ENCODE peak calls at places on chromosomes 7 and 10, in ten cellular contexts. J is dorsolateral prefrontal cortex, W is fibroblast of pulmonary artery, P is bronchial epithelial cell, S is tibial artery, G is progenitor cell of endocrine pancreas, H is H9, B is lung, O is endothelial cell of umbilical vein, M is fibroblast of mammary gland. T is an unnamed sample.

GRCh38 chr10:129459762-129460539 is 7.1 kb upstream of the MGMT start:
- DNase-seq in J (no peak), W (no peak), P (peak; percentile 8), S (no peak), G (no peak), H (no peak), B (no peak), O (no peak), M (no peak), T (no peak)

GRCh38 chr10:74035324-74035723 is 37.4 kb downstream of the VCL start:
- DNase-seq in J (no peak), W (no peak), P (no peak), S (no peak), G (no peak), H (no peak), B (no peak), O (peak; percentile 51), M (no peak), T (no peak)

GRCh38 chr7:135083005-135083404 is 64.9 kb upstream of the TMEM140 start:
- DNase-seq in J (no peak), W (no peak), P (no peak), S (no peak), G (no peak), H (no peak), B (no peak), O (no peak), M (no peak), T (no peak)

GRCh38 chr7:133705596-133705995 is 421.5 kb upstream of the LRGUK start:
- DNase-seq in J (no peak), W (peak; percentile 82), P (peak; percentile 96), S (no peak), G (no peak), H (no peak), B (no peak), O (no peak), M (peak; percentile 79), T (no peak)

GRCh38 chr10:124888262-124888661 is 53.7 kb upstream of the ZRANB1 start:
- DNase-seq in J (no peak), W (no peak), P (no peak), S (no peak), G (no peak), H (no peak), B (no peak), O (no peak), M (no peak), T (no peak)

GRCh38 chr10:32346551-32347362 is at the start of gene EPC1:
- DNase-seq in J (peak; percentile 89), W (peak; percentile 92), P (peak; percentile 70), S (peak; percentile 82), G (peak; percentile 71), H (peak; percentile 73), B (peak; percentile 87), O (peak; percentile 88), M (peak; percentile 85), T (peak; percentile 67)

GRCh38 chr10:110429301-110429700 is 68.4 kb upstream of the DUSP5 start:
- DNase-seq in J (no peak), W (no peak), P (no peak), S (no peak), G (no peak), H (no peak), B (no peak), O (no peak), M (peak; percentile 62), T (no peak)

GRCh38 chr10:34906021-34906965 is 91.2 kb upstream of the PARD3 start:
- DNase-seq in J (no peak), W (no peak), P (peak; percentile 95), S (peak; percentile 40), G (no peak), H (peak; percentile 74), B (peak; percentile 63), O (no peak), M (no peak), T (peak; percentile 42)

GRCh38 chr10:110326351-110327032 is 21.8 kb upstream of the SMNDC1 start:
- DNase-seq in J (no peak), W (peak; percentile 55), P (peak; percentile 67), S (no peak), G (no peak), H (no peak), B (no peak), O (peak; percentile 37), M (peak; percentile 95), T (no peak)

GRCh38 chr10:56178210-56178609 is 182.8 kb downstream of the ZWINT start:
- DNase-seq in J (no peak), W (no peak), P (peak; percentile 0), S (no peak), G (no peak), H (no peak), B (no peak), O (no peak), M (no peak), T (no peak)

GRCh38 chr10:69730251-69731156 is 71.2 kb upstream of the COL13A1 start:
- DNase-seq in J (no peak), W (peak; percentile 35), P (peak; percentile 57), S (no peak), G (no peak), H (no peak), B (peak; percentile 58), O (no peak), M (peak; percentile 8), T (no peak)

GRCh38 chr7:133973710-133974109 is 153.4 kb upstream of the LRGUK start:
- DNase-seq in J (no peak), W (no peak), P (no peak), S (no peak), G (no peak), H (no peak), B (no peak), O (no peak), M (no peak), T (no peak)

DNA sequence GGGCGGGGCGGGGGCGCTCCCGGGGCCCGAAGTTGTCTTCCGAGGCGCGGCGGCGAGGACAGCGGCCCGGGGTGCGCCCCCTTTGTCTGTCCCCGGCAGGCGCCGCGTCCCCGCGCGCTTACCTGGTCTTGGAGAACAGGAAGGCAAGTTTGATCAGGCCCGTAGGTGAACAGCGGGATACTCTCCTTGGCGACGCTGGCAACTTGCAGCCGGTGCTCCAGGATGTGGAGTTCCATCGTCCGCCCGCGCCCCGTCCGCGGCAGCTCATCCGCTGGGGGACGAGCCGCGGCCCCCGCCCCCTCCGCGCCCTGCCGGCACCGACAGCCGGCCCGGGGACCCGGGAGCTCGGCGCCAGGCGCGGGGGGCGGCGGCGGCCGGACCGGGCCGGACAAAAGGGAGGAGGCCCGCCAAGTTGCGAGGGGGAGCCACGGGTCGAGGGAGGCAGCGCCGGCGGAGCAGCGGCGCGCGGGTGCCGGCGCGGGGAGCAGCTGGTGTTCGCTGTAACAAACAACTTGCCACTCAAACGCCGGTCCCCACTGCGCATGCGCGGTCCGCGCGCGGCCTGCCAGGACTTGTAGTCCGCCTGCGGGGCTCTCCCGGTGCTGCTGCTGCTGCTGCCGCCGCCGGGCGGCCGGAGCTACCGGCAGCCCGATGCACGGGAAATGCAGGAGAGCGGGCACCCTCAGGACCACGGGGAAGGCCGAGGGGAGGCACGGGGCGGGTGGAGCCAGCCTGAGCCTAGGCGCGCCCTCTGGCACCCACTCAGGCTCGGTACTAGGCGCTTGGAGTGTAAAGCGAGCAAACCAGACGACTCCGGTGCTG is 35.6 kb upstream of the SPDYE3 start:
- DNase-seq in J (peak; percentile 98), W (peak; percentile 97), P (peak; percentile 84), S (peak; percentile 99), G (peak; percentile 99), H (peak; percentile 98), B (peak; percentile 99), O (peak; percentile 91), M (peak; percentile 94), T (peak; percentile 96)
- TF ChIP-seq CTCF in J (peak; percentile 57), W (peak; percentile 15), P (peak; percentile 45), S (peak; percentile 34), G (peak; percentile 35), H (peak; percentile 34), B (no peak), O (peak; percentile 10), M (no peak), T (peak; percentile 81)

GRCh38 chr7:90309872-90310271 is 11.2 kb downstream of the FAM237B start:
- DNase-seq in J (no peak), W (no peak), P (no peak), S (no peak), G (no peak), H (no peak), B (no peak), O (no peak), M (no peak), T (no peak)

GRCh38 chr7:90311185-90311584 is 9.9 kb downstream of the FAM237B start:
- DNase-seq in J (no peak), W (no peak), P (no peak), S (no peak), G (no peak), H (no peak), B (no peak), O (no peak), M (no peak), T (no peak)

GRCh38 chr7:90313908-90314307 is 7.2 kb downstream of the FAM237B start:
- DNase-seq in J (no peak), W (no peak), P (no peak), S (no peak), G (no peak), H (no peak), B (no peak), O (no peak), M (no peak), T (no peak)

GRCh38 chr7:90312745-90313144 is 8.4 kb downstream of the FAM237B start:
- DNase-seq in J (no peak), W (peak; percentile 26), P (peak; percentile 37), S (no peak), G (no peak), H (no peak), B (no peak), O (peak; percentile 25), M (peak; percentile 30), T (no peak)
- TF ChIP-seq CTCF in J (peak; percentile 11), W (peak; percentile 26), P (peak; percentile 27), S (peak; percentile 6), G (no peak), H (peak; percentile 54), B (no peak), O (peak; percentile 4), M (peak; percentile 34), T (no peak)

GRCh38 chr10:2984682-2985081 is 82.7 kb upstream of the PFKP start:
- DNase-seq in J (no peak), W (no peak), P (no peak), S (no peak), G (no peak), H (no peak), B (no peak), O (no peak), M (no peak), T (no peak)
- TF ChIP-seq CTCF in J (no peak), W (no peak), P (no peak), S (no peak), G (no peak), H (no peak), B (no peak), O (no peak), M (no peak), T (no peak)

DNA sequence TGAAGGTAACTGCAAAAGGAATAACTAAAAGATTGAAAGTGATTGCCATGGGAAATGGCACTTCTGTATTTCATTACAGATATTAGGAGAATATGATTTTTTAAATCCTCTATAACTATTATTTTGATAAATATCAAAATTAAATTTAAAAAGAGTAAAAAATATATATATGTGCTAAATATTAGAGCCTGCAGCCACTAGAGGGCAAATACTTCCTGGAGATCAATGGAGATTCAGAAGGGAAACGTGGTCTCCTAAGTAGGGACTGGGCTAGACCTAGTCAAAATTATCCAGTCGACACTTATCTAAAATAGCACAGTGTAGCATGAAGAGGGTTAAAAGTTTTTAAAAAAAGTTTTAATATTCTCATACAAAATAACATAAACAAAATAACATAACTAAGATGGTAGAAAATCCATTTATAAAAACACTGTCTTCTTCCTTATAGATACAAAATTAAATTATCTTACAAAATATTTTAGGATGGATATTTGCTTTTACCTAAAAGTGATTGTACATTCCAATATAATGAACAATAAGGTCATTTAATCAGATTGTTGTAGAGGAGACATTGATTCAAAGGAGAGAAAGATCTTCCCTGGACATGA is 434.3 kb downstream of the MDFIC start:
- DNase-seq in J (no peak), W (peak; percentile 59), P (peak; percentile 25), S (no peak), G (no peak), H (no peak), B (no peak), O (peak; percentile 16), M (peak; percentile 44), T (no peak)
- TF ChIP-seq CTCF in J (peak; percentile 52), W (peak; percentile 66), P (peak; percentile 25), S (no peak), G (peak; percentile 73), H (peak; percentile 74), B (no peak), O (peak; percentile 24), M (peak; percentile 57), T (no peak)

T was measured in tibial nerve.